ENCODE peak calls at places on chromosomes 13 and 19, in six cellular contexts. D, C, E, Y, X and A are unnamed samples.

GRCh38 chr19:20367811-20368294 is 197.7 kb downstream of the ZNF737 start:
- DNase-seq in E (no peak), D (no peak), X (no peak), C (no peak), Y (no peak), A (no peak)

GRCh38 chr13:99558570-99559180 is 57.4 kb downstream of the TM9SF2 start:
- DNase-seq in C (no peak), Y (no peak), D (no peak), X (no peak), E (no peak), A (no peak)

GRCh38 chr19:30428856-30429255 is 56.7 kb downstream of the ZNF536 start:
- DNase-seq in C (no peak), Y (no peak), E (no peak), X (no peak), D (no peak), A (no peak)

GRCh38 chr19:45569619-45570421 is 14.8 kb downstream of the OPA3 start:
- DNase-seq in D (no peak), Y (no peak), C (peak; percentile 48), X (peak; percentile 73), E (no peak), A (no peak)

GRCh38 chr13:41244555-41244954 is 18.8 kb downstream of the MTRF1 start:
- DNase-seq in Y (peak; percentile 69), D (no peak), E (no peak), C (peak; percentile 79), X (no peak), A (no peak)

GRCh38 chr19:47228937-47229673 is 1.9 kb downstream of the BBC3 start:
- DNase-seq in D (no peak), Y (no peak), E (no peak), C (peak; percentile 57), X (no peak), A (no peak)

GRCh38 chr19:39389621-39390414 is 1.1 kb downstream of the PAF1 start:
- DNase-seq in D (no peak), X (no peak), Y (no peak), E (no peak), C (no peak), A (no peak)

GRCh38 chr19:31255863-31256600 is 93.2 kb downstream of the TSHZ3 start:
- DNase-seq in E (no peak), X (no peak), C (no peak), Y (peak; percentile 8), D (no peak), A (no peak)

GRCh38 chr13:39322836-39323585 is 280.0 kb downstream of the LHFPL6 start:
- DNase-seq in Y (no peak), D (no peak), C (no peak), X (no peak), E (no peak), A (no peak)

GRCh38 chr19:48413879-48414623 is 20.6 kb downstream of the GRIN2D start:
- DNase-seq in X (no peak), Y (peak; percentile 48), E (no peak), D (no peak), C (no peak), A (no peak)

GRCh38 chr19:10069046-10069445 is 17.1 kb upstream of the SHFL start:
- DNase-seq in D (no peak), Y (peak; percentile 13), C (no peak), E (no peak), X (no peak), A (no peak)

GRCh38 chr13:51286135-51287002 is 53.1 kb upstream of the SERPINE3 start:
- DNase-seq in X (peak; percentile 83), E (no peak), D (no peak), Y (peak; percentile 50), C (peak; percentile 25), A (peak; percentile 36)

GRCh38 chr19:13162749-13163608 is 12.8 kb downstream of the IER2 start:
- DNase-seq in C (peak; percentile 95), D (peak; percentile 90), X (peak; percentile 96), E (peak; percentile 91), Y (peak; percentile 96), A (peak; percentile 83)
- H3K4me3 ChIP-seq in C (peak overlapping the region; percentile 52), D (peak overlapping the region; percentile 52), X (peak overlapping the region; percentile 28), E (peak overlapping the region; percentile 32), Y (peak overlapping the region; percentile 24), A (peak overlapping the region; percentile 16)

GRCh38 chr19:49820125-49820524 is 2.0 kb downstream of the MED25 start:
- DNase-seq in C (no peak), D (no peak), E (no peak), X (no peak), Y (no peak), A (no peak)

GRCh38 chr19:49814010-49814409 is 918 bp upstream of the FUZ start:
- DNase-seq in D (no peak), E (no peak), Y (peak; percentile 29), X (no peak), C (no peak), A (no peak)

GRCh38 chr19:49816616-49817015 is 1.5 kb upstream of the MED25 start:
- DNase-seq in E (no peak), Y (no peak), D (no peak), X (no peak), C (no peak), A (no peak)

GRCh38 chr19:49818691-49819331 is 722 bp downstream of the MED25 start:
- DNase-seq in C (no peak), D (no peak), E (no peak), Y (no peak), X (no peak), A (no peak)

GRCh38 chr19:49817964-49818690 is at the start of gene MED25:
- DNase-seq in Y (peak; percentile 71), E (peak; percentile 34), C (peak; percentile 73), X (peak; percentile 87), D (no peak), A (peak; percentile 56)
- TF ChIP-seq CTCF in Y (peak; percentile 20), E (no peak), C (peak; percentile 35), X (no peak), D (peak; percentile 8), A (peak; percentile 10)

DNA sequence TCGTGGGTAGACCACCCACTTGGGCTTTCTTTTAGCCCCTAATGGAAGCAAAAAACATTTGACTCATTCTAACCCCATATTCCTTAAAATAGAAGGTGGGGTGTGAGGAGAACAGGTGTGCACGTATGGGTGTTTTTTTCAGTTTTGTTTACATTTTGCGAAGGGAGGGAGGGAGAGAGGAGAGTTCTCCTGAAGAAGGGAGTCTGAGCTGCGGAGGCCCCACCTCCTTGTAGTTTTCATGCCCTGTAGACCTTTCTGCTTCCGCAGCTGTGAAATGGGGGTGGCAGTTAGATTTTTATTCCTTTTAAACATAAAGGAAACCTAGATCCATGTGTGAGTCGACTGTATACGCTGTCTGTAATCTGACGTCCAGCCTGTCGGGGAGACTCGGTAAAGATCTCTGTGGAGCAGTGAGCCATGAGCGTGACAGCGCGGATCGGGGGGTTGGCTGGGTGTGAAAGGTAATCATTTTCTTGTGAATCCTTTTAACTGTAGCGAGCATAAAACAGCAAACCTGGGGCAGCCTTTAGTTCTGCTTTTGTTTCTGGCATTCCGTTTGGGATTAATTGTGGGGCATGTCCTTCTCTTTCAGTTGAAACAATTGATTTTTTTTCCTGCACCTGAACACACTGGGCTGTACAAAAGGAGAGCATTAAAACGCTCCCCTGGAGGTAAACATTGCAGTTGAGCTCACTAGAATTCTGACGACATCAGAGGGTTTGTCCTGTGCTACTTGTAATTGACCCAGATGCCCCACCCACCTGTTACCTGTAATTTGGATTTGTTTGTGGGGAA is 2.3 kb downstream of the UPF1 start:
- DNase-seq in Y (no peak), C (no peak), X (no peak), D (no peak), E (no peak), A (no peak)
- H3K4me3 ChIP-seq in Y (peak overlapping the region; percentile 65), C (peak overlapping the region; percentile 78), X (peak overlapping the region; percentile 99), D (peak overlapping the region; percentile 81), E (peak overlapping the region; percentile 94), A (peak overlapping the region; percentile 78)

DNA sequence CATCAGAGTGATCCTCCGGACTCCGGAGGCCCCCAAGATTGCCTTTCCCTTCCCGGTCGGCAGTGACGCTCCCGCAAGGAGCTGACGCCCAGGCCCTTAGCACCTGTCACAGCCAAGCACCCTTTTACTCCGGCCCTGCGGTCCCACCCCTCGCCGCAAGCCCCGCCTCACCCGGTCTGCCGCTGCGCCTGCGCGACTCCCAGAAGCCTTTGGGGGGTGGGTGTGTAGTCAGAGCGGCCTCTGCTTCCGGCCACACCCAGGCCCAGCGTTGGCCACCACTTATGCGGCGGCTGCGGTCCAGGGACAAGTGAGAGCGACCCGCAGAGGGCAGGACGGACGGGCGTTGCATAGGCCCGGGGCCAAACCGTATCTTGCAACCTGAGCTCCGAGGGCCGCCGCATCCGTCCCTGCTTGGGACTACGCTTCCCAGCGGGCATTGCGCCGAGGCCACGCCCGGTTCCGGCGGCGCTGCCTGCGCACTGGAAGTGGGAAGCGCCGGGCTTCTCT is 441 bp upstream of the ZFP28 start:
- DNase-seq in C (peak; percentile 79), Y (peak; percentile 80), X (peak; percentile 94), E (peak; percentile 42), D (peak; percentile 32), A (peak; percentile 76)
- TF ChIP-seq CTCF in C (no peak), Y (no peak), X (no peak), E (no peak), D (no peak), A (no peak)

DNA sequence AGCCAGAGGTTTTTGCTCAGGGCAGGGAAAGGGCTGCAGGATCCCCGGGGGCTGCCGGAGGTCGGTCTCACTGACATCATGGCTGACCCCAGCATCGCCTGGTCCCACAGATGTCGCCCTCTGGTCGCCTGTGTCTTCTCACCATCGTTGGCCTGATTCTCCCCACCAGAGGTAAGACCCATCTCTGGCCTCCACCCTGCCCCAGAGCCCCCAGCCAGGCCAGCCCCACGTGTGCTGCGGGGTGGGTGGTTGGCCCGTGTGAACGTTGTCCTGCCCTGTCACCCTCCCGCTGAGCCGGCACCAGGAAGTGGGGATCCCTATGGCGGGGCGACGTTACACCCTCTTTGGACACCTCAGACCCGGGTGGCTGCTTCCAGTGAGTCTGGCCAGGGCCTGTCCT is 906 bp downstream of the FXYD5 start:
- DNase-seq in Y (no peak), E (no peak), D (no peak), X (no peak), C (no peak), A (no peak)
- H3K4me3 ChIP-seq in Y (peak overlapping the region; percentile 94), E (peak overlapping the region; percentile 100), D (peak overlapping the region; percentile 96), X (peak overlapping the region; percentile 58), C (peak overlapping the region; percentile 55), A (peak overlapping the region; percentile 73)

DNA sequence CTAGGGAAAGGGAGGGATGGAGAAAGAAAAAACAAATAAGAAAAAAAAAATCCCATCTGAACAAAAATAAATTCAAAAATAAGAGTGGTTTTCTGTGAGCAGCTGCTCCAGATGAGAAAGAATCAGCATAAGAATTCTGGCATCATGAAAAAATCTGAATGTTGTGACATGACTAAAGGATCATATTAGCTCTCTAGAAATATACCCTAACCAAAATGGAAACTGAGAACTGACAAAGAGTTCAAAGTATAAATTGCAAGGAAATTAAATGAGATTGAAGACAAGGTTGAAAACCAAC is 579.0 kb downstream of the UQCRFS1 start:
- DNase-seq in D (no peak), X (no peak), E (no peak), Y (no peak), C (no peak), A (no peak)
- TF ChIP-seq CTCF in D (no peak), X (no peak), E (no peak), Y (no peak), C (no peak), A (no peak)

DNA sequence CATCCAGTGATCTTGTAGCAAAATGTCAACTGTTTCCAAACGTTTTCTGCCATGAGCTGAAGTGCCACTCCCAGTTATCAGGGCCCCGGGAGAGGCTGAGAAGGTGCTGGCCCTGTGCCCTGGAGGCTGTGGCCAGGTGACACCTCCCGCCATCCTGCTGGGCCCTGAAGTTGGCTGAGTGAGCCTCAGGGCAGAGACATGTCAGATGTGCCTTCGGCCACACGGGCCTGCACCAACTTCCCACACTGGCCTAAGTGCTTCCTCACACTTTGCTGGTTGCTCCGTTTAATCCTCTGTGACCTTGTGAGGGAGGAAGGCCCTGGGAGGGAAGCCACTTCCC is 4.8 kb downstream of the ADPRHL1 start:
- DNase-seq in E (no peak), Y (no peak), X (peak; percentile 73), D (no peak), C (peak; percentile 41), A (no peak)
- H3K4me3 ChIP-seq in E (no peak overlapping the region), Y (no peak overlapping the region), X (peak overlapping the region; percentile 34), D (peak overlapping the region; percentile 42), C (peak overlapping the region; percentile 30), A (no peak overlapping the region)

GRCh38 chr13:102197193-102197592 is 204.7 kb downstream of the FGF14 start:
- DNase-seq in Y (peak; percentile 47), C (no peak), D (no peak), X (no peak), E (no peak), A (no peak)
- TF ChIP-seq CTCF in Y (peak; percentile 60), C (no peak), D (peak; percentile 38), X (peak; percentile 22), E (no peak), A (no peak)